ENCODE peak calls at places on chromosomes 16 and 17, in nine cellular contexts. O is neural progenitor cell; S is cardiac muscle cell; C is OCI-LY7; Y is prostate gland; A is transverse colon; W is CD8-positive, alpha-beta T cell; V is fibroblast of lung; Z is mammary epithelial cell. R is an unnamed sample.

GRCh38 chr16:3961449-3961849 is 80.9 kb upstream of the CREBBP start:
- DNase-seq in O (no peak), S (no peak), C (no peak), Y (no peak), A (no peak), W (no peak), V (peak), Z (peak), R (peak)

GRCh38 chr17:32120086-32120485 is 22.2 kb upstream of the RHOT1 start:
- DNase-seq in O (peak), S (no peak), C (no peak), Y (no peak), A (no peak), W (no peak), V (no peak), Z (no peak), R (no peak)

GRCh38 chr16:84553873-84554399 is 49.5 kb upstream of the MEAK7 start:
- DNase-seq in O (no peak), S (no peak), C (peak), Y (no peak), A (no peak), W (peak), V (no peak), Z (no peak), R (no peak)

GRCh38 chr16:56606688-56607618 is 1.4 kb upstream of the MT2A start:
- DNase-seq in O (no peak), S (no peak), C (no peak), Y (peak), A (peak), W (no peak), V (peak), Z (peak), R (peak)

GRCh38 chr16:7363397-7364053 is 30.9 kb downstream of the RBFOX1 start:
- DNase-seq in O (peak), S (peak), C (no peak), Y (no peak), A (no peak), W (no peak), V (no peak), Z (no peak), R (no peak)

GRCh38 chr17:46876353-46876887 is 25.0 kb downstream of the WNT9B start:
- DNase-seq in O (peak), S (no peak), C (peak), Y (peak), A (peak), W (no peak), V (no peak), Z (peak), R (peak)

GRCh38 chr17:34981538-34982241 is 1.4 kb downstream of the LIG3 start:
- DNase-seq in O (peak), S (peak), C (no peak), Y (no peak), A (no peak), W (no peak), V (peak), Z (no peak), R (no peak)

GRCh38 chr16:25063865-25064264 is 47.7 kb upstream of the LCMT1 start:
- DNase-seq in O (no peak), S (peak), C (no peak), Y (no peak), A (no peak), W (no peak), V (peak), Z (no peak), R (no peak)

GRCh38 chr17:67322039-67322787 is 44.2 kb downstream of the PSMD12 start:
- DNase-seq in O (peak), S (peak), C (no peak), Y (no peak), A (no peak), W (no peak), V (no peak), Z (peak), R (no peak)

GRCh38 chr17:45104029-45104428 is 28.3 kb downstream of the PLCD3 start:
- DNase-seq in O (no peak), S (no peak), C (no peak), Y (no peak), A (no peak), W (no peak), V (no peak), Z (no peak), R (no peak)

GRCh38 chr16:84464116-84464515 is 40.3 kb downstream of the MEAK7 start:
- DNase-seq in O (no peak), S (no peak), C (no peak), Y (no peak), A (no peak), W (no peak), V (no peak), Z (no peak), R (no peak)

GRCh38 chr16:81451753-81452680 is 7.4 kb downstream of the CMIP start:
- DNase-seq in O (no peak), S (no peak), C (no peak), Y (no peak), A (peak), W (peak), V (no peak), Z (no peak), R (peak)

GRCh38 chr16:86319871-86320270 is 190.5 kb upstream of the FOXF1 start:
- DNase-seq in O (no peak), S (no peak), C (no peak), Y (no peak), A (no peak), W (no peak), V (no peak), Z (no peak), R (no peak)

GRCh38 chr17:8707232-8707590 is 37.4 kb downstream of the CCDC42 start:
- DNase-seq in O (no peak), S (no peak), C (no peak), Y (no peak), A (no peak), W (no peak), V (no peak), Z (no peak), R (no peak)

DNA sequence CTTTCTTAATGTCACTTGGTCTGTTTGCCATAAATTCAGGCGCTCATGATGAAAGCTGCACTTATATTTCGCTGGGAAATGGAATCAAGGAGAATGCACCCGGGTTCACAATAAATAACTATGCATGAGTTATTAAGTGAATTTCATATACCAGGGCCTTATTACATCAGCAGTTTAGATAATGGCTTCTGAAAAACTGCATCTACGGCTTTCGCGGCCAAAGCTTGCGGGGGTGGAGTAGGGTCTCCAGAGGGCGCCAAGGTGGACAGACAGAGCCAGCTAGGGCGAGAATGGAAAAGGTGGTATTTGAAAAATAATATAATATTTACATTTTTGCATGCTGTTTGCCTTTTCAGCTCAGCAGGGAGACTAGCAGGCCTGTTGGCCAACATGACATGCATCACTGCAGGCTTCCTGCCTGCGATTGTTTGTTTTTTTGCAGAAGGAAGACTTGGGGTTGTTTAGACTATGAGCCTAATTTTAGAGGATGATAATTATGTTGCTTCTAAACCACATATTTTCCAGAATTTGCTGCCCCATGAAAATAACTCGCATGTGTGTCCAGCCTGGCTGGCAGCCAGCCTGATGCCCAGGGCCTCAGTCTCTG is 173.8 kb upstream of the IRX3 start:
- DNase-seq in O (no peak), S (no peak), C (no peak), Y (no peak), A (no peak), W (no peak), V (no peak), Z (no peak), R (no peak)
- TF ChIP-seq CTCF in O (no peak), S (no peak), C (no peak), Y (no peak), A (no peak), W (no peak), V (no peak), Z (no peak), R (no peak)

GRCh38 chr17:42323268-42323773 is 35.0 kb downstream of the STAT5A start:
- DNase-seq in O (no peak), S (no peak), C (no peak), Y (no peak), A (no peak), W (no peak), V (no peak), Z (no peak), R (no peak)
- H3K27ac ChIP-seq in O (no peak), S (peak), C (no peak), Y (peak), A (peak), W (no peak), V (no peak), Z (no peak), R (no peak)

GRCh38 chr16:76443981-76444380 is 166.8 kb downstream of the CNTNAP4 start:
- DNase-seq in O (no peak), S (no peak), C (no peak), Y (no peak), A (no peak), W (no peak), V (no peak), Z (no peak), R (no peak)
- TF ChIP-seq CTCF in O (no peak), S (no peak), C (no peak), Y (no peak), A (no peak), W (no peak), V (no peak), Z (no peak), R (no peak)

DNA sequence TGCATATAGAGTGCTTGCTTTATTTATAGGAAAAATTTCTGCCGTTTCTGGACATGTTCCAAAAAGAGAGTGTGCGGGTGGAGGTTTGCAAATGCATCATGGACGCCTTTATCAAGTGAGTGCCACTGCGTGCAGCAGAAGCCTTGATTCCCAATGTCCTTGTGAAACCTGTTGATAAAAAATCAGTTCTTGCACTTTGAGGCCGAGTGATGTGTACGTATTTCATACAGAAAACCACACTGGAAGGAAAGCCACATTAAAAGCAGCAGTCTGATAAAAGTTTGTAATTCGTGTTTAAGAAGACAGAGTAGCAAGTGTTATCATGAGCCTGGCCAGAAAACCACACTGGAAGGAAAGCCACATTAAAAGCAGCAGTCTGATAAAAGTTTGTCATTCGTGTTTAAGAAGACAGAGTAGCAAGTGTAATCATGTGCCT is 78.0 kb downstream of the KNOP1 start:
- DNase-seq in O (no peak), S (no peak), C (no peak), Y (no peak), A (no peak), W (no peak), V (peak), Z (no peak), R (no peak)
- H3K27ac ChIP-seq in O (no peak), S (peak), C (no peak), Y (no peak), A (no peak), W (no peak), V (no peak), Z (no peak), R (no peak)

GRCh38 chr16:35188288-35189155 is 1729.1 kb downstream of the TP53TG3F start:
- DNase-seq in O (no peak), S (no peak), C (peak), Y (no peak), A (no peak), W (no peak), V (no peak), Z (no peak), R (no peak)
- TF ChIP-seq CTCF in O (no peak), S (no peak), C (peak), Y (peak), A (no peak), W (no peak), V (no peak), Z (peak), R (no peak)